ENCODE peak calls at places on chromosomes 5 and 9, in eight cellular contexts. V, O, S, G, X, W, D and N are unnamed samples.

GRCh38 chr5:132807163-132807838 is 5.8 kb upstream of the SOWAHA start:
- DNase-seq in V (no peak), O (peak), S (no peak), G (no peak), X (no peak), W (no peak), D (peak), N (no peak)

GRCh38 chr5:112024769-112025168 is 267.8 kb upstream of the NREP start:
- DNase-seq in V (peak), O (no peak), S (no peak), G (no peak), X (no peak), W (no peak), D (no peak), N (no peak)

GRCh38 chr9:94950733-94951590 is 224.5 kb downstream of the AOPEP start:
- DNase-seq in V (peak), O (peak), S (peak), G (peak), X (no peak), W (no peak), D (peak), N (no peak)

GRCh38 chr5:38607396-38607795 is 51.0 kb upstream of the LIFR start:
- DNase-seq in V (peak), O (peak), S (peak), G (peak), X (no peak), W (no peak), D (peak), N (no peak)

GRCh38 chr9:135039266-135039870 is 48.1 kb upstream of the OLFM1 start:
- DNase-seq in V (no peak), O (no peak), S (no peak), G (no peak), X (no peak), W (no peak), D (no peak), N (no peak)

GRCh38 chr5:110333384-110333783 is 393.1 kb downstream of the TMEM232 start:
- DNase-seq in V (no peak), O (peak), S (no peak), G (no peak), X (no peak), W (no peak), D (peak), N (no peak)

GRCh38 chr9:136387217-136387616 is 12.8 kb downstream of the SNAPC4 start:
- DNase-seq in V (no peak), O (no peak), S (no peak), G (no peak), X (no peak), W (no peak), D (no peak), N (no peak)

GRCh38 chr9:130857864-130858730 is 23.0 kb downstream of the ABL1 start:
- DNase-seq in V (peak), O (peak), S (peak), G (peak), X (no peak), W (no peak), D (peak), N (no peak)

GRCh38 chr5:124927735-124928134 is 181.3 kb upstream of the ZNF608 start:
- DNase-seq in V (peak), O (no peak), S (peak), G (peak), X (no peak), W (no peak), D (peak), N (no peak)

GRCh38 chr5:175868348-175868723 is 3.0 kb upstream of the CPLX2 start:
- DNase-seq in V (no peak), O (no peak), S (no peak), G (no peak), X (no peak), W (no peak), D (no peak), N (no peak)

GRCh38 chr9:113931140-113931539 is 55.0 kb downstream of the ZNF618 start:
- DNase-seq in V (no peak), O (no peak), S (no peak), G (no peak), X (no peak), W (no peak), D (no peak), N (no peak)

GRCh38 chr9:4167040-4167671 is 132.7 kb downstream of the GLIS3 start:
- DNase-seq in V (peak), O (no peak), S (peak), G (peak), X (no peak), W (no peak), D (no peak), N (no peak)

GRCh38 chr5:51378415-51378777 is 4.9 kb upstream of the ISL1 start:
- DNase-seq in V (no peak), O (no peak), S (no peak), G (no peak), X (no peak), W (no peak), D (no peak), N (no peak)

GRCh38 chr9:137070906-137071275 is 534 bp upstream of the SAPCD2 start:
- DNase-seq in V (no peak), O (peak), S (no peak), G (no peak), X (peak), W (no peak), D (no peak), N (no peak)

GRCh38 chr5:28397502-28397941 is 1359.1 kb upstream of the CDH9 start:
- DNase-seq in V (no peak), O (peak), S (peak), G (peak), X (no peak), W (no peak), D (peak), N (no peak)

GRCh38 chr9:129628709-129629108 is 2.7 kb downstream of the NTMT1 start:
- DNase-seq in V (no peak), O (no peak), S (no peak), G (no peak), X (no peak), W (no peak), D (no peak), N (no peak)

GRCh38 chr5:113213551-113213971 is 221.2 kb downstream of the TSSK1B start:
- DNase-seq in V (no peak), O (no peak), S (no peak), G (no peak), X (no peak), W (no peak), D (no peak), N (no peak)

GRCh38 chr5:7043797-7044196 is 330.6 kb downstream of the TENT4A start:
- DNase-seq in V (no peak), O (no peak), S (no peak), G (no peak), X (no peak), W (no peak), D (no peak), N (no peak)

GRCh38 chr9:107751522-107752235 is 262.1 kb upstream of the KLF4 start:
- DNase-seq in V (peak), O (peak), S (peak), G (peak), X (no peak), W (no peak), D (peak), N (no peak)

GRCh38 chr9:71791875-71792274 is 23.6 kb upstream of the CEMIP2 start:
- DNase-seq in V (peak), O (no peak), S (no peak), G (peak), X (no peak), W (no peak), D (peak), N (no peak)

GRCh38 chr9:16133556-16134227 is 580.8 kb downstream of the CCDC171 start:
- DNase-seq in V (peak), O (peak), S (peak), G (peak), X (peak), W (no peak), D (peak), N (no peak)

GRCh38 chr9:12274577-12274976 is 418.6 kb upstream of the TYRP1 start:
- DNase-seq in V (no peak), O (no peak), S (peak), G (no peak), X (no peak), W (no peak), D (no peak), N (no peak)

GRCh38 chr9:731474-731873 is 110.0 kb upstream of the DMRT1 start:
- DNase-seq in V (no peak), O (no peak), S (no peak), G (no peak), X (no peak), W (no peak), D (no peak), N (no peak)

GRCh38 chr5:180170111-180170809 is 38.8 kb downstream of the RASGEF1C start:
- DNase-seq in V (no peak), O (peak), S (no peak), G (no peak), X (no peak), W (no peak), D (no peak), N (no peak)

GRCh38 chr5:100840364-100840763 is 62.7 kb downstream of the ST8SIA4 start:
- DNase-seq in V (no peak), O (peak), S (peak), G (peak), X (no peak), W (no peak), D (peak), N (no peak)

GRCh38 chr9:70260606-70261005 is 1.8 kb downstream of the SMC5 start:
- DNase-seq in V (no peak), O (no peak), S (no peak), G (no peak), X (no peak), W (no peak), D (no peak), N (no peak)

GRCh38 chr5:82367930-82368329 is 89.8 kb upstream of the RPS23 start:
- DNase-seq in V (no peak), O (no peak), S (no peak), G (peak), X (no peak), W (no peak), D (no peak), N (no peak)

GRCh38 chr9:69357030-69357853 is 32.2 kb downstream of the ENTREP1 start:
- DNase-seq in V (no peak), O (peak), S (no peak), G (no peak), X (no peak), W (no peak), D (no peak), N (no peak)

GRCh38 chr5:174533771-174534221 is 190.6 kb upstream of the MSX2 start:
- DNase-seq in V (peak), O (peak), S (peak), G (peak), X (no peak), W (no peak), D (peak), N (no peak)

GRCh38 chr5:127492854-127493738 is 24.3 kb upstream of the PRRC1 start:
- DNase-seq in V (peak), O (peak), S (peak), G (peak), X (no peak), W (no peak), D (peak), N (no peak)

GRCh38 chr9:23557691-23558090 is 268.3 kb downstream of the ELAVL2 start:
- DNase-seq in V (peak), O (peak), S (no peak), G (peak), X (no peak), W (no peak), D (peak), N (no peak)